ENCODE peak calls at places on chromosome 17, in four cellular contexts. U is effector CD4-positive, alpha-beta T cell; P is activated CD8-positive, alpha-beta memory T cell treated with anti-CD3 and anti-CD28 coated beads for 48 hours; Z is hippocampal formation. I is an unnamed sample.
A peak's percentile ranks its signal among the peaks of the same experiment; 100 is the strongest.

GRCh38 chr17:47888293-47888692 is 7.7 kb upstream of the SP2 start:
- DNase-seq in U (no peak), P (no peak), Z (no peak), I (no peak)

GRCh38 chr17:61418433-61418832 is 18.8 kb downstream of the TBX2 start:
- DNase-seq in U (no peak), P (no peak), Z (no peak), I (no peak)

GRCh38 chr17:65483438-65483837 is 78.0 kb downstream of the AXIN2 start:
- DNase-seq in U (no peak), P (no peak), Z (no peak), I (no peak)

GRCh38 chr17:80070375-80071115 is 30.8 kb upstream of the GAA start:
- DNase-seq in U (no peak), P (no peak), Z (no peak), I (no peak)

GRCh38 chr17:28228109-28228840 is 90.7 kb upstream of the TMEM97 start:
- DNase-seq in U (no peak), P (no peak), Z (no peak), I (no peak)

GRCh38 chr17:73280191-73280590 is 18.5 kb upstream of the CPSF4L start:
- DNase-seq in U (no peak), P (no peak), Z (no peak), I (no peak)

GRCh38 chr17:77287432-77288068 is 146.8 kb downstream of the SEC14L1 start:
- DNase-seq in U (no peak), P (no peak), Z (no peak), I (no peak)

GRCh38 chr17:200604-200985 is 19.1 kb upstream of the DOC2B start:
- DNase-seq in U (no peak), P (no peak), Z (no peak), I (no peak)

GRCh38 chr17:71180801-71181385 is 939.9 kb upstream of the SOX9 start:
- DNase-seq in U (no peak), P (no peak), Z (no peak), I (no peak)

GRCh38 chr17:75404739-75405364 is 626 bp downstream of the GRB2 start:
- DNase-seq in U (peak; percentile 39), P (peak; percentile 38), Z (no peak), I (peak; percentile 45)

GRCh38 chr17:7129311-7129710 is 14.7 kb upstream of the ASGR2 start:
- DNase-seq in U (no peak), P (no peak), Z (no peak), I (no peak)

GRCh38 chr17:38921756-38922411 is 3.5 kb upstream of the LASP1NB start:
- DNase-seq in U (no peak), P (no peak), Z (no peak), I (no peak)

GRCh38 chr17:77383613-77384608 is 243.1 kb downstream of the SEC14L1 start:
- DNase-seq in U (no peak), P (no peak), Z (no peak), I (no peak)

GRCh38 chr17:11608396-11608795 is 10.1 kb downstream of the DNAH9 start:
- DNase-seq in U (no peak), P (no peak), Z (no peak), I (no peak)

GRCh38 chr17:79162012-79162577 is 87.5 kb downstream of the ENGASE start:
- DNase-seq in U (no peak), P (no peak), Z (no peak), I (no peak)

GRCh38 chr17:81563861-81564586 is 11.9 kb upstream of the FAAP100 start:
- DNase-seq in U (no peak), P (no peak), Z (no peak), I (no peak)

GRCh38 chr17:63358111-63358839 is 87.8 kb downstream of the CYB561 start:
- DNase-seq in U (no peak), P (no peak), Z (no peak), I (no peak)

GRCh38 chr17:47694818-47695663 is 1.1 kb downstream of the TBKBP1 start:
- DNase-seq in U (no peak), P (no peak), Z (peak; percentile 13), I (peak; percentile 31)

GRCh38 chr17:9666461-9667050 is 21.2 kb downstream of the USP43 start:
- DNase-seq in U (no peak), P (no peak), Z (no peak), I (no peak)

GRCh38 chr17:3843935-3844516 is 2.0 kb downstream of the NCBP3 start:
- DNase-seq in U (peak; percentile 19), P (no peak), Z (no peak), I (peak; percentile 25)

GRCh38 chr17:14813649-14814048 is 451.5 kb downstream of the PMP22 start:
- DNase-seq in U (no peak), P (no peak), Z (no peak), I (peak; percentile 39)

GRCh38 chr17:74946641-74947040 is 10.9 kb downstream of the OTOP3 start:
- DNase-seq in U (no peak), P (no peak), Z (no peak), I (no peak)

GRCh38 chr17:66636111-66636510 is 198.8 kb upstream of the CACNG5 start:
- DNase-seq in U (no peak), P (no peak), Z (peak; percentile 30), I (no peak)

GRCh38 chr17:39527220-39527813 is 66.0 kb downstream of the CDK12 start:
- DNase-seq in U (no peak), P (no peak), Z (peak; percentile 4), I (peak; percentile 13)

GRCh38 chr17:69057280-69057679 is 3.4 kb downstream of the ABCA9 start:
- DNase-seq in U (no peak), P (no peak), Z (no peak), I (no peak)

GRCh38 chr17:48236681-48237134 is 129.1 kb downstream of the SNX11 start:
- DNase-seq in U (no peak), P (no peak), Z (no peak), I (no peak)

GRCh38 chr17:41421116-41421515 is 3.3 kb downstream of the KRT37 start:
- DNase-seq in U (no peak), P (no peak), Z (no peak), I (no peak)

GRCh38 chr17:70259400-70259799 is 90.1 kb downstream of the KCNJ2 start:
- DNase-seq in U (no peak), P (no peak), Z (no peak), I (no peak)